ENCODE peak calls at places on chromosomes 3 and 15, in nine cellular contexts. One of them, this sample, is unnamed.
A peak's percentile ranks its signal among the peaks of the same experiment; 100 is the strongest.

GRCh38 chr15:73700041-73700842 is 16.1 kb downstream of the CD276 start:
- DNase-seq in transverse colon: peak; percentile 79
- DNase-seq in uterus: peak; percentile 82
- DNase-seq in stomach: peak; percentile 85
- DNase-seq in A549: peak; percentile 70
- DNase-seq in body of pancreas: peak; percentile 85
- DNase-seq in heart left ventricle: peak; percentile 74
- DNase-seq in spleen: peak; percentile 87
- DNase-seq in ovary: peak; percentile 77
- DNase-seq in this sample: peak; percentile 89

GRCh38 chr3:128498901-128499530 is 6.0 kb upstream of the GATA2 start:
- DNase-seq in transverse colon: no peak
- DNase-seq in uterus: peak; percentile 8
- DNase-seq in stomach: no peak
- DNase-seq in A549: no peak
- DNase-seq in body of pancreas: no peak
- DNase-seq in heart left ventricle: no peak
- DNase-seq in spleen: peak; percentile 19
- DNase-seq in ovary: no peak
- DNase-seq in this sample: peak; percentile 34

GRCh38 chr15:63597033-63597790 is at the start of gene FBXL22:
- DNase-seq in transverse colon: peak; percentile 34
- DNase-seq in uterus: peak; percentile 76
- DNase-seq in stomach: no peak
- DNase-seq in A549: no peak
- DNase-seq in body of pancreas: no peak
- DNase-seq in heart left ventricle: no peak
- DNase-seq in spleen: no peak
- DNase-seq in ovary: peak; percentile 57
- DNase-seq in this sample: peak; percentile 90

GRCh38 chr3:55476515-55476914 is 10.6 kb downstream of the WNT5A start:
- DNase-seq in transverse colon: no peak
- DNase-seq in uterus: no peak
- DNase-seq in stomach: no peak
- DNase-seq in A549: no peak
- DNase-seq in body of pancreas: no peak
- DNase-seq in heart left ventricle: no peak
- DNase-seq in spleen: no peak
- DNase-seq in ovary: no peak
- DNase-seq in this sample: no peak

GRCh38 chr15:99403597-99403996 is 152.3 kb downstream of the LRRC28 start:
- DNase-seq in transverse colon: no peak
- DNase-seq in uterus: no peak
- DNase-seq in stomach: no peak
- DNase-seq in A549: no peak
- DNase-seq in body of pancreas: no peak
- DNase-seq in heart left ventricle: no peak
- DNase-seq in spleen: no peak
- DNase-seq in ovary: no peak
- DNase-seq in this sample: no peak

GRCh38 chr3:72699631-72700030 is 148.6 kb downstream of the SHQ1 start:
- DNase-seq in transverse colon: no peak
- DNase-seq in uterus: no peak
- DNase-seq in stomach: no peak
- DNase-seq in A549: no peak
- DNase-seq in body of pancreas: no peak
- DNase-seq in heart left ventricle: no peak
- DNase-seq in spleen: no peak
- DNase-seq in ovary: no peak
- DNase-seq in this sample: no peak

GRCh38 chr3:33426068-33426467 is 14.1 kb downstream of the UBP1 start:
- DNase-seq in transverse colon: no peak
- DNase-seq in uterus: no peak
- DNase-seq in stomach: no peak
- DNase-seq in A549: no peak
- DNase-seq in body of pancreas: no peak
- DNase-seq in heart left ventricle: no peak
- DNase-seq in spleen: no peak
- DNase-seq in ovary: no peak
- DNase-seq in this sample: no peak

GRCh38 chr15:68991723-68992122 is 22.8 kb upstream of the NOX5 start:
- DNase-seq in transverse colon: no peak
- DNase-seq in uterus: no peak
- DNase-seq in stomach: peak; percentile 70
- DNase-seq in A549: no peak
- DNase-seq in body of pancreas: peak; percentile 22
- DNase-seq in heart left ventricle: no peak
- DNase-seq in spleen: no peak
- DNase-seq in ovary: peak; percentile 23
- DNase-seq in this sample: no peak

GRCh38 chr3:187403768-187404270 is 35.6 kb downstream of the RTP4 start:
- DNase-seq in transverse colon: no peak
- DNase-seq in uterus: peak; percentile 36
- DNase-seq in stomach: no peak
- DNase-seq in A549: peak; percentile 79
- DNase-seq in body of pancreas: peak; percentile 21
- DNase-seq in heart left ventricle: no peak
- DNase-seq in spleen: no peak
- DNase-seq in ovary: no peak
- DNase-seq in this sample: no peak

GRCh38 chr15:68704496-68705021 is 116.1 kb downstream of the ANP32A start:
- DNase-seq in transverse colon: peak; percentile 14
- DNase-seq in uterus: peak; percentile 44
- DNase-seq in stomach: peak; percentile 40
- DNase-seq in A549: no peak
- DNase-seq in body of pancreas: no peak
- DNase-seq in heart left ventricle: no peak
- DNase-seq in spleen: peak; percentile 62
- DNase-seq in ovary: no peak
- DNase-seq in this sample: no peak

GRCh38 chr3:187831125-187832051 is 86.1 kb upstream of the BCL6 start:
- DNase-seq in transverse colon: no peak
- DNase-seq in uterus: no peak
- DNase-seq in stomach: no peak
- DNase-seq in A549: no peak
- DNase-seq in body of pancreas: no peak
- DNase-seq in heart left ventricle: no peak
- DNase-seq in spleen: no peak
- DNase-seq in ovary: no peak
- DNase-seq in this sample: no peak

GRCh38 chr3:21785765-21786453 is 34.9 kb upstream of the ZNF385D start:
- DNase-seq in transverse colon: no peak
- DNase-seq in uterus: no peak
- DNase-seq in stomach: no peak
- DNase-seq in A549: no peak
- DNase-seq in body of pancreas: no peak
- DNase-seq in heart left ventricle: no peak
- DNase-seq in spleen: no peak
- DNase-seq in ovary: no peak
- DNase-seq in this sample: no peak

GRCh38 chr15:54345827-54346226 is 367.6 kb downstream of the UNC13C start:
- DNase-seq in transverse colon: no peak
- DNase-seq in uterus: no peak
- DNase-seq in stomach: no peak
- DNase-seq in A549: no peak
- DNase-seq in body of pancreas: no peak
- DNase-seq in heart left ventricle: no peak
- DNase-seq in spleen: no peak
- DNase-seq in ovary: no peak
- DNase-seq in this sample: no peak

GRCh38 chr15:65960586-65960985 is 91.3 kb downstream of the RAB11A start:
- DNase-seq in transverse colon: no peak
- DNase-seq in uterus: no peak
- DNase-seq in stomach: no peak
- DNase-seq in A549: no peak
- DNase-seq in body of pancreas: no peak
- DNase-seq in heart left ventricle: no peak
- DNase-seq in spleen: no peak
- DNase-seq in ovary: no peak
- DNase-seq in this sample: no peak

GRCh38 chr15:58931985-58932384 is 1.5 kb downstream of the SLTM start:
- DNase-seq in transverse colon: peak; percentile 25
- DNase-seq in uterus: no peak
- DNase-seq in stomach: peak; percentile 46
- DNase-seq in A549: peak; percentile 22
- DNase-seq in body of pancreas: peak; percentile 60
- DNase-seq in heart left ventricle: no peak
- DNase-seq in spleen: no peak
- DNase-seq in ovary: no peak
- DNase-seq in this sample: no peak
- TF ChIP-seq POLR2A in transverse colon: peak; percentile 17
- TF ChIP-seq POLR2A in uterus: no peak
- TF ChIP-seq POLR2A in stomach: no peak
- TF ChIP-seq POLR2A in A549: no peak
- TF ChIP-seq POLR2A in body of pancreas: no peak
- TF ChIP-seq POLR2A in heart left ventricle: no peak
- TF ChIP-seq POLR2A in spleen: no peak
- TF ChIP-seq POLR2A in ovary: no peak
- TF ChIP-seq POLR2A in this sample: no peak

GRCh38 chr15:98163319-98164030 is 203.0 kb downstream of the ARRDC4 start:
- DNase-seq in transverse colon: no peak
- DNase-seq in uterus: no peak
- DNase-seq in stomach: no peak
- DNase-seq in A549: no peak
- DNase-seq in body of pancreas: no peak
- DNase-seq in heart left ventricle: no peak
- DNase-seq in spleen: no peak
- DNase-seq in ovary: no peak
- DNase-seq in this sample: no peak

GRCh38 chr15:98160236-98160635 is 199.7 kb downstream of the ARRDC4 start:
- DNase-seq in transverse colon: no peak
- DNase-seq in uterus: no peak
- DNase-seq in stomach: no peak
- DNase-seq in A549: no peak
- DNase-seq in body of pancreas: peak; percentile 15
- DNase-seq in heart left ventricle: no peak
- DNase-seq in spleen: no peak
- DNase-seq in ovary: no peak
- DNase-seq in this sample: no peak

GRCh38 chr15:98169551-98169950 is 209.0 kb downstream of the ARRDC4 start:
- DNase-seq in transverse colon: no peak
- DNase-seq in uterus: no peak
- DNase-seq in stomach: no peak
- DNase-seq in A549: no peak
- DNase-seq in body of pancreas: no peak
- DNase-seq in heart left ventricle: no peak
- DNase-seq in spleen: no peak
- DNase-seq in ovary: no peak
- DNase-seq in this sample: no peak

GRCh38 chr15:98164986-98165385 is 204.5 kb downstream of the ARRDC4 start:
- DNase-seq in transverse colon: no peak
- DNase-seq in uterus: no peak
- DNase-seq in stomach: no peak
- DNase-seq in A549: no peak
- DNase-seq in body of pancreas: no peak
- DNase-seq in heart left ventricle: no peak
- DNase-seq in spleen: no peak
- DNase-seq in ovary: no peak
- DNase-seq in this sample: no peak

GRCh38 chr15:98164573-98164972 is 204.1 kb downstream of the ARRDC4 start:
- DNase-seq in transverse colon: no peak
- DNase-seq in uterus: no peak
- DNase-seq in stomach: no peak
- DNase-seq in A549: no peak
- DNase-seq in body of pancreas: no peak
- DNase-seq in heart left ventricle: no peak
- DNase-seq in spleen: no peak
- DNase-seq in ovary: no peak
- DNase-seq in this sample: no peak
- H3K27ac ChIP-seq in transverse colon: no peak overlapping the region
- H3K27ac ChIP-seq in uterus: no peak overlapping the region
- H3K27ac ChIP-seq in stomach: no peak overlapping the region
- H3K27ac ChIP-seq in A549: no peak overlapping the region
- H3K27ac ChIP-seq in body of pancreas: no peak overlapping the region
- H3K27ac ChIP-seq in heart left ventricle: no peak overlapping the region
- H3K27ac ChIP-seq in spleen: no peak overlapping the region
- H3K27ac ChIP-seq in ovary: no peak overlapping the region
- H3K27ac ChIP-seq in this sample: no peak overlapping the region

GRCh38 chr3:192188218-192188835 is 539.0 kb downstream of the FGF12 start:
- DNase-seq in transverse colon: peak; percentile 28
- DNase-seq in uterus: no peak
- DNase-seq in stomach: peak; percentile 68
- DNase-seq in A549: peak; percentile 51
- DNase-seq in body of pancreas: peak; percentile 61
- DNase-seq in heart left ventricle: no peak
- DNase-seq in spleen: no peak
- DNase-seq in ovary: no peak
- DNase-seq in this sample: no peak
- TF ChIP-seq CTCF in transverse colon: peak; percentile 47
- TF ChIP-seq CTCF in uterus: peak; percentile 12
- TF ChIP-seq CTCF in stomach: peak; percentile 49
- TF ChIP-seq CTCF in A549: peak; percentile 57
- TF ChIP-seq CTCF in body of pancreas: peak; percentile 43
- TF ChIP-seq CTCF in heart left ventricle: peak; percentile 57
- TF ChIP-seq CTCF in spleen: peak; percentile 31
- TF ChIP-seq CTCF in ovary: no peak
- TF ChIP-seq CTCF in this sample: no peak

GRCh38 chr3:46978985-46979944 is at the start of gene NBEAL2:
- DNase-seq in transverse colon: peak; percentile 99
- DNase-seq in uterus: peak; percentile 94
- DNase-seq in stomach: peak; percentile 99
- DNase-seq in A549: peak; percentile 91
- DNase-seq in body of pancreas: peak; percentile 98
- DNase-seq in heart left ventricle: peak; percentile 99
- DNase-seq in spleen: peak; percentile 100
- DNase-seq in ovary: peak; percentile 85
- DNase-seq in this sample: peak; percentile 98
- TF ChIP-seq POLR2A in transverse colon: peak; percentile 90
- TF ChIP-seq POLR2A in uterus: peak; percentile 82
- TF ChIP-seq POLR2A in stomach: peak; percentile 50
- TF ChIP-seq POLR2A in A549: peak; percentile 31
- TF ChIP-seq POLR2A in body of pancreas: peak; percentile 85
- TF ChIP-seq POLR2A in heart left ventricle: no peak
- TF ChIP-seq POLR2A in spleen: peak; percentile 60
- TF ChIP-seq POLR2A in ovary: peak; percentile 8
- TF ChIP-seq POLR2A in this sample: peak; percentile 41